ENCODE peak calls at places on chromosome 1, in five cellular contexts. One of them, this sample, is unnamed.

GRCh38 chr1:209490013-209490412 is 93.5 kb upstream of the CAMK1G start:
- DNase-seq in Caki2: no peak
- DNase-seq in globus pallidus: no peak
- DNase-seq in GM04503: no peak
- DNase-seq in hypothalamus: no peak
- DNase-seq in this sample: peak

GRCh38 chr1:15843826-15844572 is 3.5 kb upstream of the SPEN start:
- DNase-seq in Caki2: no peak
- DNase-seq in globus pallidus: peak
- DNase-seq in GM04503: no peak
- DNase-seq in hypothalamus: no peak
- DNase-seq in this sample: peak

GRCh38 chr1:36446261-36446660 is 4.0 kb downstream of the OSCP1 start:
- DNase-seq in Caki2: no peak
- DNase-seq in globus pallidus: no peak
- DNase-seq in GM04503: no peak
- DNase-seq in hypothalamus: no peak
- DNase-seq in this sample: peak

GRCh38 chr1:17259233-17259873 is 10.5 kb downstream of the PADI3 start:
- DNase-seq in Caki2: no peak
- DNase-seq in globus pallidus: no peak
- DNase-seq in GM04503: no peak
- DNase-seq in hypothalamus: no peak
- DNase-seq in this sample: peak

GRCh38 chr1:45044916-45045315 is 32.9 kb downstream of the UROD start:
- DNase-seq in Caki2: no peak
- DNase-seq in globus pallidus: no peak
- DNase-seq in GM04503: no peak
- DNase-seq in hypothalamus: no peak
- DNase-seq in this sample: no peak

GRCh38 chr1:101178341-101178687 is 58.5 kb upstream of the S1PR1 start:
- DNase-seq in Caki2: no peak
- DNase-seq in globus pallidus: no peak
- DNase-seq in GM04503: no peak
- DNase-seq in hypothalamus: no peak
- DNase-seq in this sample: no peak

GRCh38 chr1:117095237-117095636 is 26.3 kb downstream of the TRIM45 start:
- DNase-seq in Caki2: no peak
- DNase-seq in globus pallidus: no peak
- DNase-seq in GM04503: peak
- DNase-seq in hypothalamus: no peak
- DNase-seq in this sample: no peak

GRCh38 chr1:115555446-115555845 is 86.3 kb upstream of the VANGL1 start:
- DNase-seq in Caki2: no peak
- DNase-seq in globus pallidus: no peak
- DNase-seq in GM04503: no peak
- DNase-seq in hypothalamus: no peak
- DNase-seq in this sample: peak

GRCh38 chr1:164630626-164631396 is 71.8 kb downstream of the PBX1 start:
- DNase-seq in Caki2: peak
- DNase-seq in globus pallidus: no peak
- DNase-seq in GM04503: no peak
- DNase-seq in hypothalamus: no peak
- DNase-seq in this sample: no peak

GRCh38 chr1:22190731-22191130 is 47.8 kb upstream of the WNT4 start:
- DNase-seq in Caki2: no peak
- DNase-seq in globus pallidus: no peak
- DNase-seq in GM04503: no peak
- DNase-seq in hypothalamus: no peak
- DNase-seq in this sample: no peak

GRCh38 chr1:80218112-80218511 is 1211.6 kb upstream of the ADGRL4 start:
- DNase-seq in Caki2: peak
- DNase-seq in globus pallidus: no peak
- DNase-seq in GM04503: no peak
- DNase-seq in hypothalamus: no peak
- DNase-seq in this sample: no peak

GRCh38 chr1:181676269-181676668 is 193.0 kb downstream of the CACNA1E start:
- DNase-seq in Caki2: no peak
- DNase-seq in globus pallidus: peak
- DNase-seq in GM04503: no peak
- DNase-seq in hypothalamus: peak
- DNase-seq in this sample: no peak

GRCh38 chr1:190738321-190738720 is 260.7 kb upstream of the BRINP3 start:
- DNase-seq in Caki2: no peak
- DNase-seq in globus pallidus: no peak
- DNase-seq in GM04503: no peak
- DNase-seq in hypothalamus: no peak
- DNase-seq in this sample: no peak

GRCh38 chr1:246506440-246506784 is 667 bp downstream of the SMYD3 start:
- DNase-seq in Caki2: no peak
- DNase-seq in globus pallidus: no peak
- DNase-seq in GM04503: no peak
- DNase-seq in hypothalamus: no peak
- DNase-seq in this sample: no peak

GRCh38 chr1:9758559-9759121 is 65.1 kb downstream of the CLSTN1 start:
- DNase-seq in Caki2: no peak
- DNase-seq in globus pallidus: peak
- DNase-seq in GM04503: no peak
- DNase-seq in hypothalamus: no peak
- DNase-seq in this sample: no peak

GRCh38 chr1:39213511-39214002 is 9.1 kb downstream of the MACF1 start:
- DNase-seq in Caki2: no peak
- DNase-seq in globus pallidus: no peak
- DNase-seq in GM04503: no peak
- DNase-seq in hypothalamus: no peak
- DNase-seq in this sample: peak

This sample was measured in RPMI7951.